ENCODE peak calls at places on chromosomes 12 and 14, in ten cellular contexts. Z is brain microvascular endothelial cell, O is AG09309, T is HFF-Myc, B is fibroblast of lung, J is choroid plexus epithelial cell, D is lung, Y is foreskin fibroblast, V is GM12878, R is AG04450. K is an unnamed sample.
A peak's percentile ranks its signal among the peaks of the same experiment; 100 is the strongest.

GRCh38 chr14:104341532-104342434 is 203.4 kb downstream of the KIF26A start:
- DNase-seq in Z (peak; percentile 3), O (no peak), T (no peak), B (no peak), J (peak; percentile 46), D (no peak), Y (no peak), V (no peak), R (no peak), K (peak; percentile 8)

GRCh38 chr12:58030566-58031279 is 89.4 kb downstream of the ATP23 start:
- DNase-seq in Z (no peak), O (peak; percentile 1), T (no peak), B (peak; percentile 7), J (peak; percentile 11), D (no peak), Y (peak; percentile 14), V (no peak), R (no peak), K (no peak)

GRCh38 chr12:106586803-106587684 is 4.2 kb downstream of the RFX4 start:
- DNase-seq in Z (no peak), O (no peak), T (no peak), B (no peak), J (no peak), D (no peak), Y (no peak), V (no peak), R (no peak), K (no peak)

GRCh38 chr12:61362037-61362436 is 898.2 kb upstream of the USP15 start:
- DNase-seq in Z (no peak), O (no peak), T (no peak), B (no peak), J (no peak), D (no peak), Y (no peak), V (no peak), R (no peak), K (no peak)

GRCh38 chr12:3091650-3092207 is 14.6 kb downstream of the TSPAN9 start:
- DNase-seq in Z (no peak), O (no peak), T (no peak), B (no peak), J (no peak), D (no peak), Y (no peak), V (no peak), R (no peak), K (no peak)

GRCh38 chr12:55681142-55682077 is 26.3 kb downstream of the ITGA7 start:
- DNase-seq in Z (peak; percentile 25), O (no peak), T (peak; percentile 48), B (peak; percentile 44), J (peak; percentile 42), D (peak; percentile 77), Y (peak; percentile 79), V (no peak), R (no peak), K (peak; percentile 20)

GRCh38 chr14:105392161-105393090 is 5.9 kb upstream of the TEX22 start:
- DNase-seq in Z (no peak), O (no peak), T (no peak), B (no peak), J (no peak), D (no peak), Y (no peak), V (no peak), R (no peak), K (no peak)

GRCh38 chr12:4439736-4440135 is 5.9 kb downstream of the FGF6 start:
- DNase-seq in Z (no peak), O (no peak), T (no peak), B (no peak), J (no peak), D (no peak), Y (no peak), V (no peak), R (no peak), K (no peak)

GRCh38 chr12:81992461-81992860 is 233.3 kb upstream of the PPFIA2 start:
- DNase-seq in Z (peak; percentile 31), O (no peak), T (no peak), B (no peak), J (peak; percentile 26), D (no peak), Y (no peak), V (no peak), R (no peak), K (no peak)

DNA sequence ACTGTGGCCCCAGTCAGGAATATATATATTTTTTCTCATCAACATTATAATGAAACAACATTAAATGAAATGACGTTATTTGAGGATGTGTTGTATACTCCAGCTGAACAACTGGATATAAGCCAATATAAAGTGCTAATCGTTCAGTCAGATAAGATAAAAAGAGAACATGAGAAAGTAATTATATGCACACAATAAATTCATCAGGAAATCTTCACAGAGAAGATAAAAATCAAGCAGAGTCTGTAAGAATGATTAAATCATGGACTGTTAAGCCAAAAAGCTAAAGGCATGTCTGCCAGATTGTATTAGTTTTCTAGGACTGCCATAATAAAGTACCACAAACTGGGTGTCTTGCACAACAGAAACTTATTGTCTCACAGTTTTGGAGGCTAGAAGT is 178.6 kb downstream of the NELL2 start:
- DNase-seq in Z (no peak), O (no peak), T (no peak), B (no peak), J (no peak), D (no peak), Y (no peak), V (no peak), R (no peak), K (no peak)
- TF ChIP-seq CTCF in Z (no peak), O (no peak), T (no peak), B (no peak), J (no peak), D (no peak), Y (no peak), V (no peak), R (no peak), K (no peak)

DNA sequence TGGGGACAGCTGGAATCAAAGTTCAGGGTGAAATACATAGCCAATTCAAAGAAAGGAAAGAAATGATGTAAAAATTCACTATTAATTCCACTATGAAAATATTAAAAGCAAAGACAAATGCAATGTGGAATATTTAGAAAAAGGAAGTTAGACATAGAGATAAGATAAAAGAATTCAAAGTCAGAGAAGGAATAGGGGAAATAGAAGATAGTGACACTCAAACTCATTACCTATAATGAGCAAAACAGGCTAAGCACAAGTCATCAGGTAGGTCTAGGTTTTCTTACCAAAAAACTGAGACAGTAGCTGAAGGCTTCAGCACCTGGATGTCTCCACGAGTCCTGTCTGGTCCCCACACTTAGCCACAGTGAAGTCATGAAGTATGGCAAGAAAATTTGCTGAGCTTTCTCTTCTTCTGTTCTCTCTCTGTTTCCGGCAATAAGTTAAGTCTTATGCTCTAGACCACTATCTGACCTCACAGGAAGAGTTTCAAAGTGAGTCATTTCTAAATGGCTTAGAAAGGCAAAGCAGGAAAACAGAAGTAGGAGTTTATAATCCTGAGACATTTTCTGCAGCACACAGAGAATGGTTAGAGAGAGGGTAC is at the start of gene C3AR1:
- DNase-seq in Z (peak; percentile 53), O (no peak), T (peak; percentile 41), B (peak; percentile 61), J (peak; percentile 85), D (no peak), Y (peak; percentile 44), V (no peak), R (no peak), K (peak; percentile 82)
- H3K4me3 ChIP-seq in Z (peak within 1 kb of the TSS; percentile 30), O (no peak within 1 kb of the TSS), T (peak within 1 kb of the TSS; percentile 5), B (no peak within 1 kb of the TSS), J (peak within 1 kb of the TSS; percentile 31), D (no peak within 1 kb of the TSS), Y (no peak within 1 kb of the TSS), V (no peak within 1 kb of the TSS), R (no peak within 1 kb of the TSS), K (no peak within 1 kb of the TSS)

DNA sequence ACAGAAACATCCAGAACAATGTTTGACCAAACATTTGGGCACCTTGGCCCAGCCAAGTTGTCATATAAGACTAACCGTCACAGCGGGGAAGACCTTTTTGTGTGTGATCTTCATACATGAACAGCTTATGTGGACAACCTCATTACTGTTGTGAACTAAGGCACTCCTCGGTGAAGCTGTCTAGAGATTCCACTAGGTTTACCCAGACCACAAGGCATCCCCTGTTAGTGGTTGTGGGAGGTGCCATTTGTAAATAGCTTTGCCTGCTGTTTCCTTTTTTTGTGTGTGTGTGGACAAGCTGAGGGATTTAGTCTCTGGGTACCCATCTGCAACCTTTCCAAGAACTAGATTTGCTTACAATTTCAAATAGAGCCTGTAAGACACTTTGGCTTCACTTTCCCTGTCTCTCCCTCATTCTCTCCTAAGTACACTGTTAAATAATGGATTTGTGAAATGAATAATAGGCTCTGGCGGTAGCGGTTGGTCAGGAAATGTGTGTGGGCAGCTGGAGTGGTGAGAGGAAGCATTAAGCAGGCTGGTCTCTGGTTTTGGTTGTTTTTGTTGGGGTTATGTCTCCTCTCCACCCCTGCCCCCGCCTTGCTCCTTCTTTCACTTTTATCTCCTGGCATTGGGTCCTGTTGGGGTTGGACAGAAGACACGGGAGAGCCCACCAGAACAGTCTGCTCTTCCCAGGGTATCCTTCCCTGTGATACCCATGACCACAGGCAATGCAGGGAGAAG is 727.6 kb downstream of the VRK1 start:
- DNase-seq in Z (no peak), O (no peak), T (no peak), B (no peak), J (no peak), D (no peak), Y (no peak), V (no peak), R (no peak), K (no peak)
- TF ChIP-seq CTCF in Z (no peak), O (no peak), T (no peak), B (no peak), J (no peak), D (no peak), Y (no peak), V (no peak), R (no peak), K (no peak)

GRCh38 chr14:91021991-91022621 is 38.3 kb downstream of the RPS6KA5 start:
- DNase-seq in Z (no peak), O (no peak), T (no peak), B (no peak), J (no peak), D (no peak), Y (no peak), V (no peak), R (no peak), K (no peak)
- H3K4me3 ChIP-seq in Z (no peak overlapping the region), O (no peak overlapping the region), T (no peak overlapping the region), B (peak overlapping the region; percentile 21), J (no peak overlapping the region), D (no peak overlapping the region), Y (peak overlapping the region; percentile 20), V (no peak overlapping the region), R (no peak overlapping the region), K (peak overlapping the region; percentile 43)

DNA sequence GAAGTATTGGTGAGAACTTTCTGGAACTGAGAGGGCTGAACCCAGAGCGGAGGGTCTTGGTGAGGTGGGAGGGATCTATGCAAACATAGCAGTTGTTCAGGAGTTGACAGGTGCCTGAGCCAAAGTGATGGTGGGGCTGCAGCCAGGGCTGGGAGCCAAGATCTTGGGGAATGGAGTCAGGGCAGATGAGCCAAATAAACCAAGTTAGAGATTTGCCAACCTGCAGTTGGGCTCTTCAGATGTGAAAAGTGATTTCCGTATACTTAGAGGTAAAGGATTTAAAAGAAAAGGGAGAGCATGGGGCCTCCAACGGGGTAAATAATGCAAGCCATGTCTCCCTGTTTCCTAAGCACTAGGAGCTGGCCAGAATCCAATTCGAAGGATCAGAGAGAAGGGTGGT is 8.1 kb upstream of the KRT3 start:
- DNase-seq in Z (no peak), O (no peak), T (no peak), B (no peak), J (no peak), D (no peak), Y (no peak), V (no peak), R (no peak), K (no peak)
- TF ChIP-seq CTCF in Z (no peak), O (no peak), T (no peak), B (no peak), J (no peak), D (no peak), Y (no peak), V (no peak), R (no peak), K (no peak)

GRCh38 chr14:59844414-59844813 is 26.2 kb downstream of the RTN1 start:
- DNase-seq in Z (no peak), O (no peak), T (no peak), B (no peak), J (no peak), D (no peak), Y (no peak), V (no peak), R (no peak), K (no peak)
- H3K4me3 ChIP-seq in Z (no peak overlapping the region), O (no peak overlapping the region), T (no peak overlapping the region), B (no peak overlapping the region), J (no peak overlapping the region), D (no peak overlapping the region), Y (no peak overlapping the region), V (no peak overlapping the region), R (no peak overlapping the region), K (no peak overlapping the region)

K was measured in fibroblast of villous mesenchyme.